ENCODE peak calls at places on chromosomes 6 and 20, in four cellular contexts. E, L, Y and Q are unnamed samples.

GRCh38 chr6:37594895-37595294 is 95.2 kb upstream of the CCDC167 start:
- ATAC-seq in E (no peak), L (no peak), Y (no peak), Q (no peak)

GRCh38 chr6:111872521-111873177 is 603 bp downstream of the FYN start:
- ATAC-seq in E (no peak), L (no peak), Y (no peak), Q (peak; percentile 19)

GRCh38 chr20:10805764-10806163 is 132.0 kb upstream of the JAG1 start:
- ATAC-seq in E (no peak), L (no peak), Y (no peak), Q (no peak)

GRCh38 chr6:33758807-33759206 is 12.1 kb upstream of the IP6K3 start:
- ATAC-seq in E (no peak), L (no peak), Y (no peak), Q (no peak)

GRCh38 chr6:141677598-141678211 is 455.0 kb upstream of the GJE1 start:
- ATAC-seq in E (peak; percentile 74), L (no peak), Y (peak; percentile 33), Q (no peak)

GRCh38 chr6:13696226-13696625 is 15.4 kb downstream of the RANBP9 start:
- ATAC-seq in E (no peak), L (no peak), Y (no peak), Q (no peak)

GRCh38 chr6:41939848-41940758 is 1.5 kb downstream of the CCND3 start:
- ATAC-seq in E (no peak), L (peak; percentile 17), Y (no peak), Q (no peak)

GRCh38 chr6:84228198-84228543 is 728 bp upstream of the CEP162 start:
- ATAC-seq in E (no peak), L (no peak), Y (peak; percentile 3), Q (no peak)

GRCh38 chr20:5190444-5190843 is 63.6 kb downstream of the CDS2 start:
- ATAC-seq in E (no peak), L (no peak), Y (no peak), Q (no peak)

GRCh38 chr6:49453221-49453620 is 9.8 kb downstream of the MMUT start:
- ATAC-seq in E (peak; percentile 79), L (no peak), Y (no peak), Q (no peak)

GRCh38 chr20:44619294-44619693 is 32.2 kb downstream of the ADA start:
- ATAC-seq in E (no peak), L (no peak), Y (no peak), Q (no peak)
- H3K36me3 ChIP-seq in E (no peaks in the 10 kb centered on the region), L (peaks cover 87% of the 10 kb centered on the region), Y (no peaks in the 10 kb centered on the region), Q (no peaks in the 10 kb centered on the region)

GRCh38 chr20:2840138-2840966 is at the start of the genes PCED1A and VPS16:
- ATAC-seq in E (peak; percentile 97), L (peak; percentile 95), Y (peak; percentile 96), Q (peak; percentile 96)
- TF ChIP-seq POLR2A in E (peak; percentile 64), L (peak; percentile 82), Y (peak; percentile 72), Q (peak; percentile 57)

GRCh38 chr20:62946918-62947317 is 5.6 kb upstream of the SLC17A9 start:
- ATAC-seq in E (peak; percentile 49), L (no peak), Y (peak; percentile 40), Q (no peak)
- H3K36me3 ChIP-seq in E (peaks cover 6% of the 10 kb centered on the region), L (peaks cover 87% of the 10 kb centered on the region), Y (no peaks in the 10 kb centered on the region), Q (no peaks in the 10 kb centered on the region)

GRCh38 chr20:48921168-48921882 is at the start of gene ARFGEF2:
- ATAC-seq in E (peak; percentile 86), L (peak; percentile 96), Y (peak; percentile 93), Q (peak; percentile 96)
- TF ChIP-seq POLR2A in E (peak; percentile 92), L (peak; percentile 94), Y (peak; percentile 88), Q (peak; percentile 89)

GRCh38 chr20:50909413-50909812 is 21.8 kb downstream of the ADNP start:
- ATAC-seq in E (no peak), L (no peak), Y (no peak), Q (no peak)

GRCh38 chr20:50900261-50900660 is 31.0 kb downstream of the ADNP start:
- ATAC-seq in E (no peak), L (no peak), Y (no peak), Q (no peak)

GRCh38 chr20:50901301-50901700 is 29.9 kb downstream of the ADNP start:
- ATAC-seq in E (no peak), L (no peak), Y (no peak), Q (no peak)

GRCh38 chr20:50903353-50904051 is 27.7 kb downstream of the ADNP start:
- ATAC-seq in E (no peak), L (no peak), Y (no peak), Q (no peak)

GRCh38 chr20:50904067-50904570 is 27.1 kb downstream of the ADNP start:
- ATAC-seq in E (no peak), L (no peak), Y (no peak), Q (no peak)
- H3K36me3 ChIP-seq in E (no peaks in the 10 kb centered on the region), L (peaks cover 26% of the 10 kb centered on the region), Y (no peaks in the 10 kb centered on the region), Q (peaks cover 35% of the 10 kb centered on the region)

DNA sequence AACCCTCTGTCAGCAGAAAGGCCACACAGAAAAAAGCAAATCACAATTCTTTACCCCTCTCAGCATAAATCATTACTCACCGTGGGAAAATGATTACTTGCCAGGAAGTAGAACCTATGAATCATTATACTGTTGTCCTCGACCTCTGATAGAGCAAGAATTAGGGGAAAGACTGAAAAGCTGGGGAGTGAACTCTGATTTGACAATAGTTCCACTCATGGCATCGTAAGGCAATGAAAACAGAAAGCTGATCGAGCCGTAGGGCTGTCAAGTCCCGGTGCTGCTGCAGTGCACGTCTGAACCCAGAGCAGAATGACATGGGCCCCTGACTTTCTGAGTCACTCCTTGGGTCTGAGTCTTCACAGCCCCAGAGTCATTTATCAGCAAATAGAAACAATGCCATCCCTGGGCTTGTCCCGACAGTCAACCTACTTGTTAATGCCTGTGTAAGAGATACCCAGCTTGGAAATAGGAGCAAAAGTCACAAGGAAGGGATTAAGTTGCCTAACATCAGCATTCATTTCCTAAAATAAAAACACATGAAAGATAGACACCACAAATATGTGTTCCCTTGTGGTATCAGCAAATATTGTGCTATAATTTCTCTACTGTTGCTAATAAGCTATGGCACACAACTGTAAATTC is 224.8 kb upstream of the MARCKS start:
- ATAC-seq in E (peak; percentile 69), L (peak; percentile 56), Y (peak; percentile 86), Q (peak; percentile 25)
- TF ChIP-seq POLR2A in E (peak; percentile 24), L (peak; percentile 30), Y (peak; percentile 48), Q (no peak)

DNA sequence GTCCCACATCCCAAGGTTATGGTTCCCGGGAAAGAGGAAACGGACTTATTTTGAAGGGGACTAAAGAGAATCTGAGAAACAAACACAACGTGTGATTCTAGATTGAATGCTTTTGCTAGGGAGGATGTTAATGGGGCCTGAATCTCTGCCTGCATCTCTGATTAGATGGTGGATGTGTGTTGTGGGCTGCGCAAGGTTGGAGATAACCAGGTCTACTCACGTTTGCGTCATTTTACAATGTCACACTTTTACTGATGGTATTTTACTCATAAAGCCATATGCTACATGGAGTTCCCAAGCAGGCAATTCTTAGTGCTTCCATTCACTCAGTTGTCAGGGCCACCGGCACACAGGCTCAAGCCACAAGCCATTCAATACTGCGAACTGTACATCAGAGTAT is 23.2 kb upstream of the CCR6 start:
- ATAC-seq in E (no peak), L (no peak), Y (no peak), Q (no peak)
- H3K36me3 ChIP-seq in E (no peaks in the 10 kb centered on the region), L (no peaks in the 10 kb centered on the region), Y (no peaks in the 10 kb centered on the region), Q (no peaks in the 10 kb centered on the region)